ENCODE peak calls at places on chromosomes 11 and 22, in ten cellular contexts. P is Peyer's patch, Q is fibroblast of lung, G is tibial artery, B is testis, J is Calu3, E is GM06990, V is GM23338, A is MM.1S, C is astrocyte. Z is an unnamed sample.

GRCh38 chr11:5043385-5043784 is 2.9 kb upstream of the OR52J3 start:
- DNase-seq in C (no peak), A (no peak), Q (no peak), B (no peak), J (no peak), P (no peak), V (no peak), G (no peak), E (no peak), Z (no peak)

GRCh38 chr22:24992946-24993345 is 40.4 kb downstream of the KIAA1671 start:
- DNase-seq in P (no peak), A (no peak), Q (no peak), G (no peak), C (no peak), B (no peak), E (no peak), V (no peak), J (no peak), Z (no peak)

GRCh38 chr11:113697798-113698407 is 8.2 kb downstream of the TMPRSS5 start:
- DNase-seq in B (no peak), E (no peak), J (no peak), G (no peak), A (no peak), P (no peak), Q (peak), C (peak), V (no peak), Z (no peak)

GRCh38 chr11:96207459-96208449 is 135.2 kb downstream of the MAML2 start:
- DNase-seq in E (no peak), C (no peak), G (no peak), J (no peak), A (peak), V (no peak), P (peak), B (no peak), Q (no peak), Z (no peak)

GRCh38 chr22:49207008-49207775 is 620.5 kb downstream of the BRD1 start:
- DNase-seq in J (no peak), E (no peak), Q (no peak), A (no peak), G (peak), P (peak), C (no peak), B (no peak), V (no peak), Z (peak)

GRCh38 chr11:65546217-65546958 is 11.8 kb downstream of the LTBP3 start:
- DNase-seq in C (no peak), B (peak), Q (no peak), G (peak), E (peak), A (peak), P (peak), J (peak), V (peak), Z (peak)

GRCh38 chr22:42769574-42770447 is 49.1 kb upstream of the A4GALT start:
- DNase-seq in E (peak), P (peak), C (peak), J (peak), V (no peak), A (no peak), G (peak), B (peak), Q (peak), Z (peak)

GRCh38 chr11:44409558-44410236 is 99.8 kb upstream of the ALX4 start:
- DNase-seq in P (no peak), B (no peak), Q (no peak), C (no peak), E (no peak), V (no peak), G (no peak), J (no peak), A (no peak), Z (no peak)

GRCh38 chr22:37457093-37457893 is 28.9 kb downstream of the MFNG start:
- DNase-seq in P (peak), V (peak), C (no peak), J (peak), Q (peak), E (peak), A (peak), G (peak), B (peak), Z (peak)

GRCh38 chr11:134574425-134574824 is 162.4 kb upstream of the B3GAT1 start:
- DNase-seq in Q (no peak), P (no peak), E (no peak), V (no peak), G (no peak), A (no peak), B (no peak), C (no peak), J (no peak), Z (no peak)

GRCh38 chr22:36744791-36745190 is 31.1 kb downstream of the IFT27 start:
- DNase-seq in A (no peak), E (no peak), V (no peak), P (peak), Q (no peak), B (no peak), G (no peak), J (no peak), C (no peak), Z (peak)

GRCh38 chr11:27395556-27396258 is 32.7 kb upstream of the CCDC34 start:
- DNase-seq in E (no peak), P (peak), G (no peak), A (no peak), V (peak), C (peak), B (no peak), Q (peak), J (peak), Z (no peak)

GRCh38 chr22:29032584-29032983 is 29.0 kb downstream of the C22orf31 start:
- DNase-seq in B (no peak), E (no peak), J (peak), Q (peak), A (no peak), G (no peak), C (peak), P (no peak), V (no peak), Z (no peak)

GRCh38 chr11:122097419-122098001 is 18.5 kb downstream of the BLID start:
- DNase-seq in A (no peak), E (no peak), P (no peak), B (no peak), Q (peak), G (no peak), J (no peak), C (peak), V (peak), Z (no peak)

GRCh38 chr11:539971-540481 is 2.7 kb downstream of the LRRC56 start:
- DNase-seq in G (no peak), B (no peak), C (no peak), A (no peak), Q (no peak), P (no peak), J (no peak), V (no peak), E (no peak), Z (peak)

GRCh38 chr11:69892986-69893555 is 73.9 kb upstream of the FGF3 start:
- DNase-seq in V (no peak), C (no peak), G (no peak), J (peak), P (peak), A (no peak), E (no peak), B (no peak), Q (no peak), Z (no peak)

GRCh38 chr22:37442537-37442936 is 15.3 kb upstream of the ELFN2 start:
- DNase-seq in J (peak), E (no peak), C (peak), B (no peak), Q (peak), V (no peak), A (no peak), G (no peak), P (no peak), Z (no peak)

GRCh38 chr11:60880635-60881282 is 13.4 kb downstream of the ZP1 start:
- DNase-seq in G (no peak), Q (no peak), C (no peak), B (peak), E (no peak), V (no peak), J (no peak), P (no peak), A (no peak), Z (no peak)

GRCh38 chr11:23310276-23310675 is 450.0 kb upstream of the CCDC179 start:
- DNase-seq in J (no peak), P (no peak), G (no peak), V (no peak), Q (peak), E (no peak), A (no peak), B (no peak), C (peak), Z (no peak)

GRCh38 chr11:124719534-124719933 is 20.2 kb upstream of the NRGN start:
- DNase-seq in J (no peak), E (no peak), P (no peak), Q (no peak), G (no peak), V (no peak), B (no peak), A (no peak), C (no peak), Z (no peak)

GRCh38 chr11:66768088-66768521 is 39.1 kb upstream of the SPTBN2 start:
- DNase-seq in B (no peak), C (peak), P (no peak), J (no peak), E (no peak), A (no peak), Q (peak), G (no peak), V (no peak), Z (no peak)

GRCh38 chr11:47587733-47588326 is 1.4 kb downstream of the FAM180B start:
- DNase-seq in B (peak), P (peak), C (no peak), J (no peak), A (no peak), G (peak), V (no peak), Q (no peak), E (no peak), Z (no peak)

GRCh38 chr11:116053538-116053919 is 549.3 kb upstream of the CADM1 start:
- DNase-seq in A (no peak), G (no peak), V (peak), Q (no peak), P (no peak), B (no peak), E (no peak), C (no peak), J (no peak), Z (no peak)

GRCh38 chr11:12362857-12363256 is 14.5 kb upstream of the PARVA start:
- DNase-seq in A (no peak), J (no peak), V (no peak), G (no peak), P (no peak), E (no peak), Q (no peak), B (no peak), C (no peak), Z (no peak)

GRCh38 chr11:1120532-1121342 is 37.0 kb upstream of the MUC5AC start:
- DNase-seq in G (peak), E (no peak), C (no peak), B (peak), V (no peak), P (peak), J (no peak), A (no peak), Q (no peak), Z (no peak)

GRCh38 chr11:16771350-16772140 is 33.1 kb downstream of the C11orf58 start:
- DNase-seq in G (no peak), P (no peak), Q (no peak), C (no peak), J (no peak), E (no peak), B (no peak), A (peak), V (no peak), Z (no peak)

GRCh38 chr11:9203715-9204311 is 61.3 kb downstream of the DENND5A start:
- DNase-seq in J (no peak), G (no peak), A (no peak), Q (no peak), E (no peak), B (no peak), V (peak), P (no peak), C (no peak), Z (no peak)
- TF ChIP-seq CTCF in J (no peak), G (no peak), A (peak), Q (peak), E (peak), B (no peak), V (peak), P (no peak), C (no peak), Z (no peak)

GRCh38 chr22:43923631-43924548 is at the start of gene PNPLA3:
- DNase-seq in V (peak), E (peak), A (no peak), J (peak), P (peak), Q (peak), C (peak), B (peak), G (peak), Z (peak)
- TF ChIP-seq CTCF in V (peak), E (no peak), A (no peak), J (peak), P (no peak), Q (peak), C (peak), B (no peak), G (no peak), Z (no peak)

GRCh38 chr11:112344040-112344413 is 83.4 kb upstream of the PLET1 start:
- DNase-seq in J (no peak), G (no peak), B (no peak), V (no peak), P (no peak), A (no peak), Q (no peak), E (no peak), C (no peak), Z (no peak)

GRCh38 chr11:112345166-112345565 is 84.5 kb upstream of the PLET1 start:
- DNase-seq in V (no peak), Q (no peak), A (no peak), G (no peak), C (no peak), J (no peak), P (peak), E (no peak), B (no peak), Z (no peak)

GRCh38 chr11:112343368-112344039 is 82.8 kb upstream of the PLET1 start:
- DNase-seq in P (peak), C (no peak), B (no peak), J (no peak), V (no peak), Q (no peak), E (no peak), G (no peak), A (no peak), Z (no peak)

GRCh38 chr11:112346586-112346985 is 85.9 kb upstream of the PLET1 start:
- DNase-seq in Q (no peak), G (no peak), B (no peak), V (no peak), P (no peak), J (no peak), A (no peak), E (no peak), C (no peak), Z (no peak)

GRCh38 chr11:112345708-112346107 is 85.0 kb upstream of the PLET1 start:
- DNase-seq in V (peak), J (no peak), E (no peak), G (no peak), P (peak), A (no peak), B (no peak), Q (no peak), C (no peak), Z (no peak)
- TF ChIP-seq CTCF in V (peak), J (no peak), E (no peak), G (no peak), P (no peak), A (no peak), B (no peak), Q (peak), C (no peak), Z (no peak)

GRCh38 chr11:32838505-32839274 is 9.0 kb downstream of the PRRG4 start:
- DNase-seq in G (no peak), J (no peak), P (peak), A (no peak), Q (no peak), B (no peak), C (no peak), E (no peak), V (no peak), Z (no peak)
- TF ChIP-seq CTCF in G (no peak), J (no peak), P (no peak), A (no peak), Q (no peak), B (no peak), C (no peak), E (no peak), V (no peak), Z (no peak)

GRCh38 chr11:59201376-59201775 is 11.4 kb downstream of the MPEG1 start:
- DNase-seq in Q (no peak), V (peak), J (no peak), P (no peak), G (no peak), C (no peak), B (no peak), E (no peak), A (no peak), Z (no peak)
- TF ChIP-seq CTCF in Q (peak), V (peak), J (peak), P (peak), G (no peak), C (no peak), B (no peak), E (peak), A (peak), Z (no peak)

GRCh38 chr11:76939219-76939631 is 78.5 kb downstream of the ACER3 start:
- DNase-seq in G (no peak), C (no peak), P (no peak), A (no peak), Q (peak), V (no peak), B (no peak), J (no peak), E (no peak), Z (no peak)
- TF ChIP-seq CTCF in G (no peak), C (no peak), P (no peak), A (no peak), Q (no peak), V (no peak), B (no peak), J (no peak), E (no peak), Z (no peak)

GRCh38 chr11:76444065-76444383 is 794 bp upstream of the EMSY start:
- DNase-seq in E (no peak), V (no peak), G (no peak), A (no peak), J (no peak), P (no peak), B (no peak), Q (no peak), C (no peak), Z (no peak)

GRCh38 chr11:76444384-76445121 is at the start of gene EMSY:
- DNase-seq in C (peak), A (peak), V (peak), J (peak), B (peak), P (peak), E (peak), G (peak), Q (peak), Z (peak)

GRCh38 chr11:76448506-76448905 is 3.7 kb downstream of the EMSY start:
- DNase-seq in E (no peak), B (no peak), P (no peak), C (no peak), G (no peak), J (no peak), A (no peak), Q (no peak), V (peak), Z (no peak)

GRCh38 chr11:76443254-76443935 is 1.4 kb upstream of the EMSY start:
- DNase-seq in Q (peak), B (no peak), C (peak), P (no peak), E (no peak), V (no peak), A (no peak), J (no peak), G (no peak), Z (no peak)

DNA sequence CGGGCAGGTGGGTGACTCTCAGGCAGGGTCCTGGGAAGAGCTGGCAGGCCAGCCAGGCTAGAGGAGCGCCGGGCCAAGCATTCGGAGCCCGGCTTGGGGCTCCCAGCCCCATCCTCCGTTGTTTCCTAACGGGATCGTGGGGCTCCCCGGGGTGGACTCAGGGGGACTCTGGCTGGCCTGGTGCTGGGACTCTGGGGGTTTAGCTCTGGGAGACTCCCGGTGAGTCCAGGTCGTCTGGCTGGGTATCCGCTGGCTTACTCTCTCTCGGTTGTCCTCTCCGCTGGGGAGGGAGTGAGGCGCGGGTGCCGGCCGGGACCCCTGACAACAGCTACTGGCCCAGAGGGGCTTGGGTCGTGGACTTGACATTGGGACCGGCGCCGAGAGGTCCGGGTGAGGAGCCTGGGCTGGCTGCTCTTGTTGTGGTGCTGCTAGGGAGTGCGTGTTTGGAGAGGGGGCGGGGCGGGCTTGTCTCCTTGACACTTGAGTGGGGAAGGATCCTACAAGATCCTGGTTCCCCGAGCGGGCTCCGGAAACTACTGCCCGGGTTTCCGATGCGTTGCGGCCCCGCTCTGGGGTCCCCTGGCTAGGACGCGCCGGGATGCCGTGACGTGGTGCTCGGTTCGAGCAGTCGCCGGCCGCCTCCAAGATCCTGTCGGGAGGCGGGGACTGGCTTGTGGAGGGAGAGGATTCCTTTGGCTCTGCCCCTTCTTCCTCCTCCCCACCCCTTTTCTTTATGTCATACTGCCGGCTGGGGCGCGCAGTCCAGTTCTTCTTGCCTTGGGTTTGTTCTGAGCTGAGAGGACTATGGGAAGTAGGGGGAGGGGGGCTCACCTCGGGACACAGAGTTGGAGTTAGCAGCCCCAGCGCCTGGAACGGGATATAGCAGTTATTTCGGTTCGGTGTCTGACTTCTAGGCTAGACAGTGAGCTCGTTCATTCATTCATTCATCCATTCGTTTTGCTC is 585 bp downstream of the EMSY start:
- DNase-seq in C (peak), V (peak), J (peak), Q (peak), E (peak), G (peak), P (peak), B (peak), A (peak), Z (peak)
- TF ChIP-seq CTCF in C (no peak), V (no peak), J (no peak), Q (no peak), E (no peak), G (no peak), P (no peak), B (no peak), A (no peak), Z (no peak)

Z was measured in ovary.